ENCODE peak calls at places on chromosomes 12 and 14, in four cellular contexts. One of them, this sample, is unnamed.

GRCh38 chr14:95483843-95484165 is 32.6 kb downstream of the SYNE3 start:
- DNase-seq in activated naive CD8-positive, alpha-beta T cell treated with anti-CD3 and anti-CD28 coated beads, Interleukin-2, amount 50 U/mL, for 24 hours: no peak
- DNase-seq in H9: no peak
- DNase-seq in smooth muscle cell of the brain vasculature: no peak
- DNase-seq in this sample: no peak

GRCh38 chr14:33900706-33901105 is 50.2 kb downstream of the EGLN3 start:
- DNase-seq in activated naive CD8-positive, alpha-beta T cell treated with anti-CD3 and anti-CD28 coated beads, Interleukin-2, amount 50 U/mL, for 24 hours: no peak
- DNase-seq in H9: no peak
- DNase-seq in smooth muscle cell of the brain vasculature: no peak
- DNase-seq in this sample: no peak

GRCh38 chr14:69539631-69540410 is 34.9 kb downstream of the CCDC177 start:
- DNase-seq in activated naive CD8-positive, alpha-beta T cell treated with anti-CD3 and anti-CD28 coated beads, Interleukin-2, amount 50 U/mL, for 24 hours: no peak
- DNase-seq in smooth muscle cell of the brain vasculature: no peak
- DNase-seq in H9: no peak
- DNase-seq in this sample: no peak

GRCh38 chr12:101235686-101236085 is 25.6 kb upstream of the SLC5A8 start:
- DNase-seq in smooth muscle cell of the brain vasculature: no peak
- DNase-seq in activated naive CD8-positive, alpha-beta T cell treated with anti-CD3 and anti-CD28 coated beads, Interleukin-2, amount 50 U/mL, for 24 hours: no peak
- DNase-seq in H9: no peak
- DNase-seq in this sample: no peak

GRCh38 chr12:9127484-9127883 is 11.8 kb upstream of the A2M start:
- DNase-seq in H9: no peak
- DNase-seq in activated naive CD8-positive, alpha-beta T cell treated with anti-CD3 and anti-CD28 coated beads, Interleukin-2, amount 50 U/mL, for 24 hours: no peak
- DNase-seq in smooth muscle cell of the brain vasculature: no peak
- DNase-seq in this sample: no peak

GRCh38 chr14:92759679-92760523 is 11.5 kb upstream of the LGMN start:
- DNase-seq in H9: no peak
- DNase-seq in smooth muscle cell of the brain vasculature: no peak
- DNase-seq in activated naive CD8-positive, alpha-beta T cell treated with anti-CD3 and anti-CD28 coated beads, Interleukin-2, amount 50 U/mL, for 24 hours: peak; percentile 37
- DNase-seq in this sample: no peak

GRCh38 chr12:32131666-32132065 is 25.0 kb downstream of the BICD1 start:
- DNase-seq in activated naive CD8-positive, alpha-beta T cell treated with anti-CD3 and anti-CD28 coated beads, Interleukin-2, amount 50 U/mL, for 24 hours: no peak
- DNase-seq in H9: no peak
- DNase-seq in smooth muscle cell of the brain vasculature: no peak
- DNase-seq in this sample: no peak

GRCh38 chr12:128790653-128791373 is 32.9 kb downstream of the SLC15A4 start:
- DNase-seq in smooth muscle cell of the brain vasculature: no peak
- DNase-seq in activated naive CD8-positive, alpha-beta T cell treated with anti-CD3 and anti-CD28 coated beads, Interleukin-2, amount 50 U/mL, for 24 hours: no peak
- DNase-seq in H9: no peak
- DNase-seq in this sample: no peak

GRCh38 chr14:20809917-20810316 is 7.3 kb upstream of the RNASE1 start:
- DNase-seq in smooth muscle cell of the brain vasculature: no peak
- DNase-seq in activated naive CD8-positive, alpha-beta T cell treated with anti-CD3 and anti-CD28 coated beads, Interleukin-2, amount 50 U/mL, for 24 hours: no peak
- DNase-seq in H9: no peak
- DNase-seq in this sample: no peak

GRCh38 chr12:53807322-53807721 is 55.5 kb upstream of the CISTR start:
- DNase-seq in smooth muscle cell of the brain vasculature: no peak
- DNase-seq in activated naive CD8-positive, alpha-beta T cell treated with anti-CD3 and anti-CD28 coated beads, Interleukin-2, amount 50 U/mL, for 24 hours: no peak
- DNase-seq in H9: no peak
- DNase-seq in this sample: no peak

GRCh38 chr12:45655186-45655585 is 74.3 kb upstream of the ARID2 start:
- DNase-seq in H9: no peak
- DNase-seq in smooth muscle cell of the brain vasculature: no peak
- DNase-seq in activated naive CD8-positive, alpha-beta T cell treated with anti-CD3 and anti-CD28 coated beads, Interleukin-2, amount 50 U/mL, for 24 hours: peak; percentile 20
- DNase-seq in this sample: no peak

GRCh38 chr14:100121643-100122480 is 37.6 kb downstream of the DEGS2 start:
- DNase-seq in H9: no peak
- DNase-seq in smooth muscle cell of the brain vasculature: no peak
- DNase-seq in activated naive CD8-positive, alpha-beta T cell treated with anti-CD3 and anti-CD28 coated beads, Interleukin-2, amount 50 U/mL, for 24 hours: no peak
- DNase-seq in this sample: no peak

GRCh38 chr12:50924439-50925341 is 27.7 kb upstream of the HIGD1C start:
- DNase-seq in activated naive CD8-positive, alpha-beta T cell treated with anti-CD3 and anti-CD28 coated beads, Interleukin-2, amount 50 U/mL, for 24 hours: peak; percentile 54
- DNase-seq in H9: peak; percentile 63
- DNase-seq in smooth muscle cell of the brain vasculature: peak; percentile 91
- DNase-seq in this sample: peak; percentile 71

GRCh38 chr12:109875572-109876131 is 4.7 kb downstream of the GLTP start:
- DNase-seq in smooth muscle cell of the brain vasculature: no peak
- DNase-seq in activated naive CD8-positive, alpha-beta T cell treated with anti-CD3 and anti-CD28 coated beads, Interleukin-2, amount 50 U/mL, for 24 hours: no peak
- DNase-seq in H9: no peak
- DNase-seq in this sample: no peak

GRCh38 chr12:104138747-104139186 is 757 bp upstream of the NFYB start:
- DNase-seq in activated naive CD8-positive, alpha-beta T cell treated with anti-CD3 and anti-CD28 coated beads, Interleukin-2, amount 50 U/mL, for 24 hours: no peak
- DNase-seq in H9: peak; percentile 45
- DNase-seq in smooth muscle cell of the brain vasculature: no peak
- DNase-seq in this sample: no peak

GRCh38 chr12:6084969-6085450 is 39.5 kb downstream of the VWF start:
- DNase-seq in H9: no peak
- DNase-seq in smooth muscle cell of the brain vasculature: no peak
- DNase-seq in activated naive CD8-positive, alpha-beta T cell treated with anti-CD3 and anti-CD28 coated beads, Interleukin-2, amount 50 U/mL, for 24 hours: no peak
- DNase-seq in this sample: no peak

GRCh38 chr14:104876251-104876699 is 11.2 kb downstream of the CEP170B start:
- DNase-seq in smooth muscle cell of the brain vasculature: no peak
- DNase-seq in activated naive CD8-positive, alpha-beta T cell treated with anti-CD3 and anti-CD28 coated beads, Interleukin-2, amount 50 U/mL, for 24 hours: peak; percentile 41
- DNase-seq in H9: peak; percentile 83
- DNase-seq in this sample: no peak

GRCh38 chr12:72207094-72207493 is 65.1 kb upstream of the TRHDE start:
- DNase-seq in smooth muscle cell of the brain vasculature: no peak
- DNase-seq in activated naive CD8-positive, alpha-beta T cell treated with anti-CD3 and anti-CD28 coated beads, Interleukin-2, amount 50 U/mL, for 24 hours: no peak
- DNase-seq in H9: no peak
- DNase-seq in this sample: no peak

GRCh38 chr12:76259071-76259470 is 89.1 kb downstream of the BBS10 start:
- DNase-seq in activated naive CD8-positive, alpha-beta T cell treated with anti-CD3 and anti-CD28 coated beads, Interleukin-2, amount 50 U/mL, for 24 hours: no peak
- DNase-seq in H9: no peak
- DNase-seq in smooth muscle cell of the brain vasculature: no peak
- DNase-seq in this sample: no peak

GRCh38 chr14:100150932-100151587 is 8.4 kb downstream of the DEGS2 start:
- DNase-seq in H9: no peak
- DNase-seq in smooth muscle cell of the brain vasculature: no peak
- DNase-seq in activated naive CD8-positive, alpha-beta T cell treated with anti-CD3 and anti-CD28 coated beads, Interleukin-2, amount 50 U/mL, for 24 hours: no peak
- DNase-seq in this sample: no peak

GRCh38 chr12:58026421-58026820 is 85.1 kb downstream of the ATP23 start:
- DNase-seq in activated naive CD8-positive, alpha-beta T cell treated with anti-CD3 and anti-CD28 coated beads, Interleukin-2, amount 50 U/mL, for 24 hours: no peak
- DNase-seq in H9: no peak
- DNase-seq in smooth muscle cell of the brain vasculature: no peak
- DNase-seq in this sample: no peak

GRCh38 chr14:105330491-105330895 is 15.9 kb downstream of the PACS2 start:
- DNase-seq in smooth muscle cell of the brain vasculature: no peak
- DNase-seq in activated naive CD8-positive, alpha-beta T cell treated with anti-CD3 and anti-CD28 coated beads, Interleukin-2, amount 50 U/mL, for 24 hours: no peak
- DNase-seq in H9: no peak
- DNase-seq in this sample: no peak

GRCh38 chr14:50531595-50532501 is 521 bp downstream of the MAP4K5 start:
- DNase-seq in H9: peak; percentile 62
- DNase-seq in smooth muscle cell of the brain vasculature: no peak
- DNase-seq in activated naive CD8-positive, alpha-beta T cell treated with anti-CD3 and anti-CD28 coated beads, Interleukin-2, amount 50 U/mL, for 24 hours: peak; percentile 51
- DNase-seq in this sample: no peak

GRCh38 chr12:67798763-67799162 is 150.2 kb downstream of the DYRK2 start:
- DNase-seq in H9: no peak
- DNase-seq in activated naive CD8-positive, alpha-beta T cell treated with anti-CD3 and anti-CD28 coated beads, Interleukin-2, amount 50 U/mL, for 24 hours: no peak
- DNase-seq in smooth muscle cell of the brain vasculature: no peak
- DNase-seq in this sample: no peak

GRCh38 chr14:23550827-23551265 is 719 bp downstream of the ZFHX2 start:
- DNase-seq in H9: no peak
- DNase-seq in activated naive CD8-positive, alpha-beta T cell treated with anti-CD3 and anti-CD28 coated beads, Interleukin-2, amount 50 U/mL, for 24 hours: no peak
- DNase-seq in smooth muscle cell of the brain vasculature: no peak
- DNase-seq in this sample: no peak

GRCh38 chr14:64628940-64629403 is 75.3 kb upstream of the PLEKHG3 start:
- DNase-seq in smooth muscle cell of the brain vasculature: no peak
- DNase-seq in H9: no peak
- DNase-seq in activated naive CD8-positive, alpha-beta T cell treated with anti-CD3 and anti-CD28 coated beads, Interleukin-2, amount 50 U/mL, for 24 hours: no peak
- DNase-seq in this sample: peak; percentile 32

GRCh38 chr12:101941306-101942000 is 64.1 kb downstream of the DRAM1 start:
- DNase-seq in H9: no peak
- DNase-seq in smooth muscle cell of the brain vasculature: no peak
- DNase-seq in activated naive CD8-positive, alpha-beta T cell treated with anti-CD3 and anti-CD28 coated beads, Interleukin-2, amount 50 U/mL, for 24 hours: no peak
- DNase-seq in this sample: no peak

GRCh38 chr12:91601057-91601456 is 418.4 kb upstream of the DCN start:
- DNase-seq in H9: no peak
- DNase-seq in activated naive CD8-positive, alpha-beta T cell treated with anti-CD3 and anti-CD28 coated beads, Interleukin-2, amount 50 U/mL, for 24 hours: no peak
- DNase-seq in smooth muscle cell of the brain vasculature: no peak
- DNase-seq in this sample: no peak

GRCh38 chr14:100736269-100737180 is 9.8 kb downstream of the DLK1 start:
- DNase-seq in H9: peak; percentile 40
- DNase-seq in smooth muscle cell of the brain vasculature: no peak
- DNase-seq in activated naive CD8-positive, alpha-beta T cell treated with anti-CD3 and anti-CD28 coated beads, Interleukin-2, amount 50 U/mL, for 24 hours: no peak
- DNase-seq in this sample: no peak

GRCh38 chr12:84502907-84503787 is 409.5 kb downstream of the SLC6A15 start:
- DNase-seq in H9: peak; percentile 68
- DNase-seq in activated naive CD8-positive, alpha-beta T cell treated with anti-CD3 and anti-CD28 coated beads, Interleukin-2, amount 50 U/mL, for 24 hours: peak; percentile 16
- DNase-seq in smooth muscle cell of the brain vasculature: peak; percentile 59
- DNase-seq in this sample: peak; percentile 27

GRCh38 chr12:52795694-52796428 is at the start of gene KRT3:
- DNase-seq in activated naive CD8-positive, alpha-beta T cell treated with anti-CD3 and anti-CD28 coated beads, Interleukin-2, amount 50 U/mL, for 24 hours: no peak
- DNase-seq in smooth muscle cell of the brain vasculature: no peak
- DNase-seq in H9: no peak
- DNase-seq in this sample: no peak

GRCh38 chr14:62030387-62030786 is 268.2 kb downstream of the SNAPC1 start:
- DNase-seq in activated naive CD8-positive, alpha-beta T cell treated with anti-CD3 and anti-CD28 coated beads, Interleukin-2, amount 50 U/mL, for 24 hours: no peak
- DNase-seq in H9: no peak
- DNase-seq in smooth muscle cell of the brain vasculature: no peak
- DNase-seq in this sample: no peak

GRCh38 chr14:50351016-50351415 is 38.9 kb downstream of the DMAC2L start:
- DNase-seq in activated naive CD8-positive, alpha-beta T cell treated with anti-CD3 and anti-CD28 coated beads, Interleukin-2, amount 50 U/mL, for 24 hours: no peak
- DNase-seq in smooth muscle cell of the brain vasculature: no peak
- DNase-seq in H9: no peak
- DNase-seq in this sample: no peak

GRCh38 chr12:112939761-112940357 is 1.6 kb downstream of the OAS3 start:
- DNase-seq in activated naive CD8-positive, alpha-beta T cell treated with anti-CD3 and anti-CD28 coated beads, Interleukin-2, amount 50 U/mL, for 24 hours: peak; percentile 13
- DNase-seq in smooth muscle cell of the brain vasculature: no peak
- DNase-seq in H9: no peak
- DNase-seq in this sample: no peak

GRCh38 chr12:23631991-23632390 is 317.5 kb downstream of the SOX5 start:
- DNase-seq in activated naive CD8-positive, alpha-beta T cell treated with anti-CD3 and anti-CD28 coated beads, Interleukin-2, amount 50 U/mL, for 24 hours: no peak
- DNase-seq in H9: no peak
- DNase-seq in smooth muscle cell of the brain vasculature: no peak
- DNase-seq in this sample: no peak

GRCh38 chr14:96072076-96072475 is 32.9 kb downstream of the C14orf132 start:
- DNase-seq in activated naive CD8-positive, alpha-beta T cell treated with anti-CD3 and anti-CD28 coated beads, Interleukin-2, amount 50 U/mL, for 24 hours: no peak
- DNase-seq in H9: peak; percentile 12
- DNase-seq in smooth muscle cell of the brain vasculature: no peak
- DNase-seq in this sample: no peak

This sample was measured in brain pericyte.